ENCODE peak calls at places on chromosomes 1 and 21, in nine cellular contexts. T, N, G, S, J, X, M, H and F are unnamed samples.

GRCh38 chr1:160148121-160148520 is 3.3 kb upstream of the ATP1A4 start:
- DNase-seq in X (no peak), T (peak; percentile 89), N (no peak), M (no peak), J (no peak), S (no peak), G (no peak), H (no peak), F (no peak)

GRCh38 chr1:225539069-225539468 is 111.2 kb upstream of the LBR start:
- DNase-seq in T (no peak), N (no peak), M (no peak), X (no peak), G (no peak), S (no peak), J (no peak), H (no peak), F (no peak)

GRCh38 chr1:1543706-1544099 is 3.3 kb upstream of the TMEM240 start:
- DNase-seq in H (no peak), J (no peak), M (no peak), S (peak; percentile 86), T (no peak), G (peak; percentile 92), N (peak; percentile 88), X (peak; percentile 98), F (no peak)

GRCh38 chr21:34715518-34715917 is 46.7 kb downstream of the CLIC6 start:
- DNase-seq in M (no peak), S (no peak), J (no peak), X (no peak), T (no peak), G (no peak), N (no peak), H (no peak), F (no peak)

GRCh38 chr1:48876221-48876785 is 99.6 kb upstream of the BEND5 start:
- DNase-seq in J (no peak), X (peak; percentile 42), M (no peak), N (no peak), G (no peak), T (no peak), H (no peak), S (no peak), F (no peak)

GRCh38 chr1:158458263-158458662 is 3.4 kb upstream of the OR10K1 start:
- DNase-seq in S (no peak), G (no peak), H (no peak), X (no peak), T (no peak), N (no peak), J (no peak), M (no peak), F (no peak)

GRCh38 chr1:40818264-40818961 is 34.8 kb downstream of the KCNQ4 start:
- DNase-seq in H (no peak), S (peak; percentile 74), M (peak; percentile 80), G (peak; percentile 89), X (peak; percentile 54), N (peak; percentile 59), T (no peak), J (peak; percentile 82), F (no peak)

GRCh38 chr1:24425446-24425845 is 9.8 kb downstream of the NIPAL3 start:
- DNase-seq in G (no peak), S (no peak), X (no peak), H (no peak), M (no peak), T (no peak), N (no peak), J (no peak), F (no peak)

GRCh38 chr1:6385673-6386191 is 7.8 kb downstream of the ACOT7 start:
- DNase-seq in S (no peak), J (peak; percentile 60), M (no peak), G (no peak), N (peak; percentile 42), X (peak; percentile 51), H (no peak), T (no peak), F (no peak)

GRCh38 chr1:209670441-209671082 is 4.7 kb upstream of the G0S2 start:
- DNase-seq in J (no peak), T (no peak), S (no peak), N (no peak), X (no peak), M (no peak), G (no peak), H (no peak), F (no peak)

GRCh38 chr21:28444131-28444530 is 548.5 kb downstream of the LTN1 start:
- DNase-seq in N (no peak), G (no peak), S (no peak), M (no peak), J (no peak), T (no peak), H (no peak), X (no peak), F (no peak)

GRCh38 chr1:56060901-56061300 is 518.5 kb downstream of the PLPP3 start:
- DNase-seq in G (no peak), H (no peak), X (no peak), J (no peak), N (no peak), M (no peak), T (no peak), S (no peak), F (no peak)

GRCh38 chr1:107862064-107862463 is 102.9 kb downstream of the VAV3 start:
- DNase-seq in S (no peak), H (no peak), J (no peak), T (no peak), X (no peak), M (no peak), G (no peak), N (no peak), F (no peak)

GRCh38 chr1:226814751-226815496 is 55.5 kb upstream of the PSEN2 start:
- DNase-seq in M (no peak), G (no peak), X (peak; percentile 56), S (peak; percentile 92), T (no peak), H (peak; percentile 62), N (peak; percentile 47), J (peak; percentile 82), F (peak; percentile 14)

GRCh38 chr1:90411155-90411554 is 305.9 kb downstream of the BARHL2 start:
- DNase-seq in N (no peak), S (no peak), J (no peak), T (no peak), G (no peak), H (no peak), M (no peak), X (no peak), F (no peak)

GRCh38 chr1:218171302-218171893 is 113.7 kb upstream of the RRP15 start:
- DNase-seq in M (no peak), N (no peak), T (peak; percentile 12), G (no peak), X (no peak), J (no peak), S (no peak), H (no peak), F (no peak)

DNA sequence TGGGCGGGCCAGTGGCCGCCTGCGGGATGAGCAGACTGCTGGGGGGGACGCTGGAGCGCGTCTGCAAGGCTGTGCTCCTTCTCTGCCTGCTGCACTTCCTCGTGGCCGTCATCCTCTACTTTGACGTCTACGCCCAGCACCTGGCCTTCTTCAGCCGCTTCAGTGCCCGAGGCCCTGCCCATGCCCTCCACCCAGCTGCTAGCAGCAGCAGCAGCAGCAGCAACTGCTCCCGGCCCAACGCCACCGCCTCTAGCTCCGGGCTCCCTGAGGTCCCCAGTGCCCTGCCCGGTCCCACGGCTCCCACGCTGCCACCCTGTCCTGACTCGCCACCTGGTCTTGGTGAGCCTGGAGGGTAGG is 2.1 kb downstream of the B4GALT2 start:
- DNase-seq in X (no peak), G (peak; percentile 51), T (no peak), M (no peak), N (no peak), H (no peak), S (no peak), J (no peak), F (no peak)
- H3K27ac ChIP-seq in X (no peak overlapping the region), G (no peak overlapping the region), T (no peak overlapping the region), M (no peak overlapping the region), N (no peak overlapping the region), H (no peak overlapping the region), S (no peak overlapping the region), J (no peak overlapping the region), F (no peak overlapping the region)

GRCh38 chr21:38810826-38811164 is 5.1 kb downstream of the ETS2 start:
- DNase-seq in G (no peak), H (no peak), S (no peak), N (no peak), X (no peak), J (no peak), M (no peak), T (no peak), F (no peak)

GRCh38 chr21:38810034-38810825 is 4.5 kb downstream of the ETS2 start:
- DNase-seq in M (no peak), H (no peak), T (no peak), S (no peak), N (no peak), J (no peak), X (no peak), G (no peak), F (no peak)

GRCh38 chr21:38809170-38809878 is 3.6 kb downstream of the ETS2 start:
- DNase-seq in H (no peak), S (no peak), X (no peak), N (no peak), T (no peak), J (no peak), M (no peak), G (no peak), F (no peak)

GRCh38 chr21:38813143-38813542 is 7.4 kb downstream of the ETS2 start:
- DNase-seq in J (no peak), H (no peak), T (no peak), M (no peak), G (no peak), N (no peak), S (no peak), X (no peak), F (no peak)

GRCh38 chr21:38811257-38811656 is 5.5 kb downstream of the ETS2 start:
- DNase-seq in S (no peak), N (no peak), X (no peak), T (no peak), J (no peak), G (no peak), H (no peak), M (no peak), F (no peak)
- H3K4me1 ChIP-seq in S (peaks cover 42% of the 10 kb centered on the region), N (peaks cover 83% of the 10 kb centered on the region), X (peaks cover 26% of the 10 kb centered on the region), T (peaks cover 75% of the 10 kb centered on the region), J (peaks cover 78% of the 10 kb centered on the region), G (peaks cover 7% of the 10 kb centered on the region), H (peaks cover 4% of the 10 kb centered on the region), M (peaks cover 8% of the 10 kb centered on the region), F (peaks cover 63% of the 10 kb centered on the region)

GRCh38 chr1:239125027-239125426 is 261.3 kb upstream of the CHRM3 start:
- DNase-seq in H (no peak), X (no peak), G (no peak), S (no peak), N (no peak), T (no peak), J (no peak), M (no peak), F (no peak)
- H3K9me3 ChIP-seq in H (no peaks in the 10 kb centered on the region), X (no peaks in the 10 kb centered on the region), G (no peaks in the 10 kb centered on the region), S (peaks cover 4% of the 10 kb centered on the region), N (peaks cover 6% of the 10 kb centered on the region), T (peaks cover 93% of the 10 kb centered on the region), J (no peaks in the 10 kb centered on the region), M (no peaks in the 10 kb centered on the region), F (no peaks in the 10 kb centered on the region)

DNA sequence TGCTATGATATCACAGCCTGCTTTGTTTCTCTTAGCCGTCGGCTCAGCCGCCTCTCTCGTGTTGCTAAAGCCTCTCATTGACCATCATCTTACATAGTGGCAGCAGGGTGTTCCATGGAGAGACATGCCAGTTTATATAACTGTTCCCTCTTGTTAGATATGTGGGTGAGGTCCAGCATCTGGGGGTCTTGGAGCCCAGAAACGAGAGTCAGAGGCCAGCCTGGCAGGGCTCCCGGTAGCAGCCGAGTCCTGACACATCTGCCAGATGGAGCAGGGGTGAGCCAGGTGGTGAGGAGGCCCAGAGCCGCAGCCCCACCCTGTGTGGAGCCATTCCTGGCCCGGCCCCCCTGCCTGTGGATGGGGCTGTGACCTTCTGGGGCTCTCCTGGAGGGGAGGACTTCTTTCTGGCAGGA is 11.9 kb downstream of the PODN start:
- DNase-seq in J (peak; percentile 42), H (peak; percentile 96), G (peak; percentile 86), T (no peak), S (peak; percentile 61), M (no peak), X (no peak), N (peak; percentile 73), F (no peak)
- H3K27ac ChIP-seq in J (no peak overlapping the region), H (peak overlapping the region; percentile 79), G (no peak overlapping the region), T (no peak overlapping the region), S (no peak overlapping the region), M (no peak overlapping the region), X (no peak overlapping the region), N (peak overlapping the region; percentile 69), F (no peak overlapping the region)